ENCODE peak calls at places on chromosomes 1 and 21, in six cellular contexts. K is neuronal stem cell, N is H1, F is H9, R is IMR-90, T is trophoblast cell. Q is an unnamed sample.

GRCh38 chr1:156422602-156423091 is 53.6 kb downstream of the RHBG start:
- DNase-seq in K (no peak), N (no peak), F (no peak), R (no peak), T (peak), Q (no peak)

GRCh38 chr1:231931846-231932454 is 305.4 kb downstream of the DISC1 start:
- DNase-seq in K (no peak), N (peak), F (peak), R (no peak), T (no peak), Q (no peak)

GRCh38 chr1:85605519-85606413 is 25.2 kb downstream of the CCN1 start:
- DNase-seq in K (no peak), N (no peak), F (no peak), R (no peak), T (no peak), Q (no peak)

GRCh38 chr1:18385239-18385790 is 95.4 kb upstream of the KLHDC7A start:
- DNase-seq in K (no peak), N (peak), F (peak), R (no peak), T (no peak), Q (no peak)

GRCh38 chr1:110004583-110004982 is 20.0 kb downstream of the AHCYL1 start:
- DNase-seq in K (no peak), N (no peak), F (no peak), R (no peak), T (no peak), Q (no peak)

GRCh38 chr1:85502171-85502570 is 37.2 kb upstream of the DDAH1 start:
- DNase-seq in K (no peak), N (no peak), F (no peak), R (peak), T (no peak), Q (peak)

GRCh38 chr1:57279909-57280666 is 143.8 kb downstream of the DAB1 start:
- DNase-seq in K (no peak), N (no peak), F (no peak), R (peak), T (peak), Q (no peak)

GRCh38 chr1:228105996-228106799 is 2.9 kb downstream of the MRPL55 start:
- DNase-seq in K (no peak), N (no peak), F (no peak), R (no peak), T (no peak), Q (no peak)

GRCh38 chr1:160777486-160778089 is 18.4 kb upstream of the LY9 start:
- DNase-seq in K (peak), N (peak), F (peak), R (no peak), T (peak), Q (peak)

GRCh38 chr1:109630081-109630880 is 10.6 kb downstream of the AMPD2 start:
- DNase-seq in K (no peak), N (peak), F (peak), R (no peak), T (no peak), Q (no peak)

GRCh38 chr1:184792450-184792969 is 37.9 kb upstream of the EDEM3 start:
- DNase-seq in K (no peak), N (no peak), F (no peak), R (peak), T (peak), Q (peak)

GRCh38 chr1:77316006-77316405 is 34.2 kb downstream of the AK5 start:
- DNase-seq in K (no peak), N (no peak), F (no peak), R (peak), T (peak), Q (peak)
- H2AFZ ChIP-seq in K (peak), N (peak), F (no peak), R (peak), T (no peak), Q (no peak)

DNA sequence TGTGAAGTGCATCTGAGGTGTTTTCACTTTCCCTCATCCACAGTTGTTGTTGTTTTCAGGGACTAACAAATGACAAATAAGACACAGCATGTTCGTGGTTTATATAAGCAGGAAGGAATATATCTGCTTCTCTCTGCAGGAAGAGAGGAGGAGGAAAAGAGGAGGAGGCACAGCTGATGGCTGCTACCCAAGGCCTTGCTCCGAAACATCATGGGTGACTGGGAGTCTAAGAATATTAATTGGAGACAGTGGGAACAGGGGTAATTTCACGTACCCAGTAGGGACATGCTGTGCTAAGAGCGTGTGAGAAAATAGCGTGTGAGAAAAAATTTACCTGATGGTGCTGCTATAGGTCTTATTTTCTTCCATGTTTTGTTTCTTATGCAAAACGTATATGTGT is 191.8 kb downstream of the CACNA1E start:
- DNase-seq in K (no peak), N (no peak), F (no peak), R (no peak), T (no peak), Q (no peak)
- H4K91ac ChIP-seq in K (no peak), N (no peak), F (no peak), R (no peak), T (no peak), Q (no peak)

GRCh38 chr1:14599787-14600186 is 1.3 kb downstream of the KAZN start:
- DNase-seq in K (no peak), N (no peak), F (no peak), R (no peak), T (no peak), Q (no peak)

GRCh38 chr1:14598007-14598497 is 433 bp upstream of the KAZN start:
- DNase-seq in K (no peak), N (peak), F (peak), R (no peak), T (peak), Q (no peak)

GRCh38 chr1:14598498-14599172 is at the start of gene KAZN:
- DNase-seq in K (peak), N (peak), F (peak), R (no peak), T (peak), Q (no peak)

GRCh38 chr1:14600405-14601150 is 2.1 kb downstream of the KAZN start:
- DNase-seq in K (no peak), N (no peak), F (no peak), R (no peak), T (no peak), Q (no peak)

DNA sequence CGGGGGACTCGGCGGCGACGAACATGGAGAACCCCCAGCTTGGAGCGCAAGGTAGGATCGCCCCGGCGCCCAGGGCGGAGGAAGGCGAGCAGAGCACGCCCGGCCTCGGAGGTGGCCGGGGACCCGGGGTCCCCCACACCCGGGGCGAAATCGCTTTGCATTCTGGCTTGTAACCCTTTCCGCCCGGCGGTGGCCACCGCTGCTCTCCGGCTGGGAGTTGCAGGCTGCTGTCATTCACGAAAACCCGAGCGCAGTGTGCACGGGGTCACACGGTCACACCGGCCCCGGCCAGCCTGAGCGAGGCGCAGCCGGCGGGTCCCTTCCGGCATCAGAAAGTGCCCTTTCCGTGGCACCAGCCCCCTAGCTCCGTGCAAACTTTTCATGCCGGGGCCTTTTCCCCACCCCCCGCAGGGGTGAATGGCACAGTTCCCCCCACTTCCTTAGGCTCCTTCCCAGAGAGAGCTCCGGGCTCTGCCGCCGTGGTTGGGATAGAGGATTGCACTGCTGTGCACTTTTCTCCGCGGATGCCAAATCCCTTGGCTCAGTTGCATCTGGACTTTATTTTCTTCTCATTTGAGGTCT is 779 bp downstream of the KAZN start:
- DNase-seq in K (peak), N (peak), F (peak), R (no peak), T (no peak), Q (no peak)
- H2BK120ac ChIP-seq in K (no peak), N (no peak), F (no peak), R (no peak), T (peak), Q (no peak)

GRCh38 chr1:76336951-76337371 is 262.4 kb downstream of the ST6GALNAC3 start:
- DNase-seq in K (no peak), N (no peak), F (peak), R (peak), T (no peak), Q (peak)

DNA sequence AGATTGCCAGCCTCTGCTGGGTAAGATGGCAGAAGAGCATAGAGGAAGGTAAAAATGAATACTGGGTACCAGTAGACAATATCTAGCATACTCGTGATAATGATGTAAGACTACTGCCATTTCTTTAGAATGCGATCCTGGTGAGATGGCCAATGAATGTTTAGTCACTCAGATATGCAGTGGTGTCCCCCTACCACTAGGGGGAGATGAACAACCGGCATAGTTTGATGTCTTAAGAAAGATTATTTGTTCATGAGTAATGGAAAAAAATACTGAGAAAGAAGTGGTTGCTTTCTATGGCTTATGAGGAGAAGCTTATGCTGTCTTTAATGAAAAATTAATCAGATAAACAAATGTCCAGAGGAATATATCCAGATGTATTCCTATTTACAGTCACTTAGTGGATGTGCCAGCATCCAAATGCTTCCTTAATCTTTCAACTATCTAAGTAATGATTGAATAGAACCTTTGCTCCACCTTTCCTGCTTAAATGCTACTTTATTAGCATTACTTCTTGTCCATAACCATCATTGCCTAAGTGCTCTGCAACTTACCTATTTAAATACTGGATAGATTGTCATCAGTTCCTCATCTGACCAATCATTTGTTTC is 256.6 kb downstream of the ST6GALNAC3 start:
- DNase-seq in K (peak), N (no peak), F (peak), R (peak), T (peak), Q (peak)
- H2AFZ ChIP-seq in K (no peak), N (peak), F (no peak), R (no peak), T (no peak), Q (no peak)

GRCh38 chr1:177130426-177130825 is 34.1 kb downstream of the ASTN1 start:
- DNase-seq in K (no peak), N (no peak), F (no peak), R (no peak), T (no peak), Q (no peak)
- H4K91ac ChIP-seq in K (no peak), N (no peak), F (no peak), R (no peak), T (no peak), Q (no peak)

GRCh38 chr1:204924013-204924759 is 53.5 kb downstream of the NFASC start:
- DNase-seq in K (no peak), N (no peak), F (peak), R (no peak), T (no peak), Q (no peak)

GRCh38 chr1:204923626-204924012 is 53.0 kb downstream of the NFASC start:
- DNase-seq in K (no peak), N (peak), F (no peak), R (no peak), T (no peak), Q (no peak)

GRCh38 chr1:204923209-204923608 is 52.5 kb downstream of the NFASC start:
- DNase-seq in K (no peak), N (no peak), F (peak), R (no peak), T (no peak), Q (no peak)

GRCh38 chr1:204927673-204928641 is 57.3 kb downstream of the NFASC start:
- DNase-seq in K (no peak), N (peak), F (peak), R (no peak), T (no peak), Q (no peak)

DNA sequence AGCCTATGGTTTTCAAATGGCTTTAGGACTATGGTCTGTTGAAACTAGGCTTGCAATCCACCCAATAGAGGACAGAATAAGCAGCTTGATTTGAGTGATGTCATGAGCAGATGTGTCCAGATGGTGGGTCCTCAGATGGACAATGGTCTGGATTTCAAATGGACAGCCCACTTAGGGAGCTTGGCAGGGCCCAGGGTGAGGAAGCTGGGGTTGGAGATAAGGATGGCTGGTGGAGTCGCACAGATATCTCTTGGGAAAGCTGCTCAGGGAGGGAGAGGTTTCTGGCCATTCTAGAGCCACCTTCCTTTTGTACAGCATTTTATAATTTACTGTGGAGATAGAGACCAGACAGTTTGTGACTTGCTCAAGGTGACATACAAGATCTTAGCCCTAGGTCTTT is 55.0 kb downstream of the NFASC start:
- DNase-seq in K (no peak), N (no peak), F (no peak), R (no peak), T (no peak), Q (no peak)
- H2BK120ac ChIP-seq in K (no peak), N (no peak), F (no peak), R (no peak), T (peak), Q (no peak)

DNA sequence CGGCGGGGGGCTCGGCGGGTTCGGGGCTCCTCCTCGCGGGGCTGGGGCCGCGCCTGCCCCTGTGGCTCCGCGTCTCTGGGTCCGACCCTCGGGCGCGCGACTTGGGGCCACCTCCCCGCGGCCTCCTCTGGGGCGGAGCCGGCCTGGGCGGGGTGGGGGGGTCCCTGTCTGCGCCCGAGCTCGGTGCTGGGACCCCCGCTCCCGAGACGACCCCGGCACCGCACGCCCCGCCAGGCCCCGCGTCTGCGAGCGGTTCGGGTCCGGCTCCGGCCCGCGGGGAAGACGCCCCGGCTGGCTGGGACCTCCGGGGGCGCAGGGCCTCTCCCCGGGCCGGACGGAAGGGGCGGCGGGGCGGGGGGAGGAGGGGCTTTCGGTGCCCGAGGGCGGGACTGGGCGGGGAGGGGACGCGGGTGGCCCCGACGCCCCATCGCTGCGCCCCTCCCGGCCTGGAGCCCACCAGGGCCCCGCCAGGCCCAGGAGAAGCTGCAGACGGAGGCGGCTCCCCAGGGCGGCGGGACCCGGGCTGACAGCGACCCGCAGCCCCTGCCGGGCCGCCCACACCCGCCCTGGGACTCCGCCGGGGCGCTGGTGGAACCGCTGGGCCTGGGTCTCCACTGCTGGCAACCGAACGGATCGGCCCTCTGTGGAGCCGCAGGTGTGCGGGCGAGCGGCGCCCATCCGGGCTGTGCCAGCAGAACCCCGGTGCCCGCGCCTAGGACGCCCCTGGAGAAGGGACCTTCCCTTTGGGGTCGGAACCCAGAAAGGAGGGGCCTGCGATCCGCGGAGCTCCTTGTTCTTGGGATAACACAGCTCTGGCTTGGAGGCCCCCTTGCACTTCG is 610 bp downstream of the COL6A2 start:
- DNase-seq in K (no peak), N (peak), F (peak), R (no peak), T (no peak), Q (no peak)
- H2AFZ ChIP-seq in K (peak), N (no peak), F (no peak), R (peak), T (peak), Q (no peak)

DNA sequence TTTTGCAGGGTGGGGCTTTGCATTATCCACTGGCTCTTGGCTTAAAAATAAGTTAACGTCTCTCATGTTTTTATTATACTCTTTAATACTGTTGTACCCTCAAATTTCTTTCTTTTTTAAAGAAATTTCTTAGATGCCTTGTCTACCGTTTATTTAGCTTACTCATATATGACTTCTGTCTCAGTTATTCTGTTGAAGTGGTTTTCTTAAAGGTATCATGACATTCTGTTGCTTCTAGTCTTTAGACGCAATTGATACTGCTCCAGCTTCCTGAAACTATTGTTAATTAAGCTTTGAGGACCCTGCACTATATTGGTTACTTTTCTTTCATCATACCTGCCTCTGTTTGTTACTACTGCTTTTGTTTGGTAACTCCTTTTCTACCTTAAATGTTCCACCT is 11.7 kb downstream of the PKN2 start:
- DNase-seq in K (no peak), N (no peak), F (no peak), R (peak), T (no peak), Q (no peak)
- H4K91ac ChIP-seq in K (no peak), N (no peak), F (no peak), R (no peak), T (no peak), Q (no peak)

GRCh38 chr21:34822209-34822608 is 153.4 kb downstream of the CLIC6 start:
- DNase-seq in K (no peak), N (no peak), F (no peak), R (no peak), T (no peak), Q (no peak)

GRCh38 chr21:34819357-34819999 is 150.7 kb downstream of the CLIC6 start:
- DNase-seq in K (peak), N (no peak), F (no peak), R (no peak), T (no peak), Q (no peak)

GRCh38 chr21:34820051-34820450 is 151.3 kb downstream of the CLIC6 start:
- DNase-seq in K (no peak), N (no peak), F (peak), R (no peak), T (no peak), Q (no peak)

GRCh38 chr21:34822957-34823356 is 154.2 kb downstream of the CLIC6 start:
- DNase-seq in K (no peak), N (no peak), F (no peak), R (peak), T (no peak), Q (peak)

DNA sequence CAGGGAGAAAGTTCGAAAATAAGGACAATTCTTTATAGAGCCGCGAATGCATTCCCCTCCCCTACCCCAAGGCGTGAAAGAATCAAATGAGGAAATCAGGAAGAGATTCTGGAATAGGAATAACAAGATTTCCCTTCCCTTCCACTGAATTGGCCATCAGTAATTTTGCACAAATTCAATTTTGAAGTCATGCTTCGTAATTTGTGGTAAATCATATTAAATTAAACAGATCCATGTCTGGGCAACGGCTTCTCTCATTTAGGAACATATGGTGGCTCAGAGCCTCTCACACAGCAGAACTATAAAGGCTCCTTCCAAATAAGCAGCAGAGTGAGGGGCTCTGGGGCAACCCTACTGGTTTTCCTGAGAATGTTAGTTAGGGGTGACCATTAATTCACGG is 152.9 kb downstream of the CLIC6 start:
- DNase-seq in K (no peak), N (no peak), F (no peak), R (no peak), T (no peak), Q (no peak)
- H2BK120ac ChIP-seq in K (no peak), N (no peak), F (no peak), R (no peak), T (no peak), Q (no peak)

Q was measured in mesenchymal stem cell.